ENCODE peak calls at places on chromosomes 16 and 17, in seven cellular contexts. U is hepatocyte; K is H1; E is CD4-positive, alpha-beta T cell; N is A673; D is fibroblast of lung; B is brain microvascular endothelial cell. C is an unnamed sample. For H3K27me3, the result is how much of the 10 kb centered on the place peaks cover.

GRCh38 chr16:72400257-72401078 is 228.5 kb upstream of the PMFBP1 start:
- DNase-seq in K (no peak), N (peak), D (peak), U (peak), E (no peak), B (peak), C (no peak)

GRCh38 chr16:73066927-73067670 is 19.2 kb upstream of the ZFHX3 start:
- DNase-seq in E (no peak), B (peak), K (no peak), N (no peak), D (peak), U (peak), C (no peak)

GRCh38 chr17:39563476-39563875 is 44.2 kb downstream of the NEUROD2 start:
- DNase-seq in B (no peak), N (peak), D (peak), K (no peak), E (no peak), U (no peak), C (no peak)

GRCh38 chr16:15829460-15829859 is 27.4 kb downstream of the MYH11 start:
- DNase-seq in K (no peak), D (peak), N (no peak), B (no peak), E (no peak), U (no peak), C (no peak)

GRCh38 chr17:7673239-7673638 is 14.1 kb downstream of the TP53 start:
- DNase-seq in E (no peak), U (no peak), B (no peak), K (no peak), N (peak), D (no peak), C (no peak)

GRCh38 chr17:43714338-43715149 is 44.0 kb downstream of the SOST start:
- DNase-seq in D (peak), B (no peak), E (no peak), U (no peak), K (no peak), N (no peak), C (no peak)

GRCh38 chr16:67190448-67191399 is 788 bp upstream of the EXOC3L1 start:
- DNase-seq in B (no peak), U (no peak), K (no peak), E (no peak), D (peak), N (no peak), C (no peak)

GRCh38 chr16:25390761-25391160 is 133.1 kb upstream of the ZKSCAN2 start:
- DNase-seq in K (no peak), D (no peak), N (no peak), E (no peak), B (no peak), U (no peak), C (no peak)

GRCh38 chr17:7404737-7405412 is 978 bp upstream of the TMEM256 start:
- DNase-seq in U (no peak), B (peak), N (peak), K (no peak), D (no peak), E (peak), C (peak)

GRCh38 chr16:81174644-81175324 is 63.7 kb upstream of the BCO1 start:
- DNase-seq in K (no peak), U (no peak), B (peak), E (no peak), D (peak), N (no peak), C (no peak)

GRCh38 chr17:70288540-70289290 is 119.4 kb downstream of the KCNJ2 start:
- DNase-seq in N (no peak), U (no peak), K (no peak), B (no peak), D (no peak), E (no peak), C (no peak)

GRCh38 chr16:56860226-56861020 is 4.6 kb upstream of the SLC12A3 start:
- DNase-seq in N (no peak), U (no peak), K (no peak), B (no peak), D (peak), E (no peak), C (no peak)

GRCh38 chr16:57610611-57611010 is 17.8 kb upstream of the ADGRG1 start:
- DNase-seq in U (no peak), N (no peak), E (no peak), K (no peak), B (no peak), D (no peak), C (no peak)

GRCh38 chr16:49441366-49441780 is 67.8 kb downstream of the C16orf78 start:
- DNase-seq in K (no peak), U (peak), B (no peak), N (peak), E (peak), D (no peak), C (peak)

GRCh38 chr16:12162586-12162985 is 186.1 kb downstream of the SNX29 start:
- DNase-seq in B (no peak), U (no peak), N (no peak), E (no peak), D (no peak), K (no peak), C (no peak)

GRCh38 chr16:16150117-16150877 is 73.0 kb downstream of the ABCC6 start:
- DNase-seq in D (peak), U (peak), B (peak), K (no peak), E (no peak), N (no peak), C (peak)

GRCh38 chr17:4947411-4948165 is 742 bp downstream of the PFN1 start:
- DNase-seq in N (peak), U (peak), E (peak), K (no peak), D (peak), B (peak), C (peak)

GRCh38 chr17:1067282-1067956 is 70.5 kb downstream of the TIMM22 start:
- DNase-seq in D (peak), K (no peak), U (peak), N (no peak), B (no peak), E (no peak), C (peak)

GRCh38 chr17:45063198-45063597 is 2.1 kb downstream of the NMT1 start:
- DNase-seq in D (no peak), N (no peak), B (no peak), K (no peak), U (no peak), E (no peak), C (no peak)

GRCh38 chr17:76953926-76954325 is 85.7 kb downstream of the MGAT5B start:
- DNase-seq in U (no peak), K (no peak), E (no peak), D (no peak), B (no peak), N (peak), C (peak)

GRCh38 chr17:68103148-68103547 is 67.6 kb downstream of the KPNA2 start:
- DNase-seq in U (no peak), N (no peak), E (no peak), B (no peak), K (no peak), D (no peak), C (no peak)

GRCh38 chr16:4936181-4936990 is 562 bp downstream of the PPL start:
- DNase-seq in E (no peak), U (peak), N (no peak), B (no peak), K (no peak), D (no peak), C (peak)
- TF ChIP-seq CTCF in E (no peak), U (peak), N (peak), B (no peak), K (peak), D (peak), C (peak)

GRCh38 chr16:88420496-88420895 is 32.6 kb upstream of the ZFPM1 start:
- DNase-seq in D (no peak), N (no peak), K (no peak), U (no peak), E (no peak), B (no peak), C (no peak)
- H3K27me3 ChIP-seq in D (under half), N (under half), K (under half), U (under half), E (under half), B (under half), C (under half)

DNA sequence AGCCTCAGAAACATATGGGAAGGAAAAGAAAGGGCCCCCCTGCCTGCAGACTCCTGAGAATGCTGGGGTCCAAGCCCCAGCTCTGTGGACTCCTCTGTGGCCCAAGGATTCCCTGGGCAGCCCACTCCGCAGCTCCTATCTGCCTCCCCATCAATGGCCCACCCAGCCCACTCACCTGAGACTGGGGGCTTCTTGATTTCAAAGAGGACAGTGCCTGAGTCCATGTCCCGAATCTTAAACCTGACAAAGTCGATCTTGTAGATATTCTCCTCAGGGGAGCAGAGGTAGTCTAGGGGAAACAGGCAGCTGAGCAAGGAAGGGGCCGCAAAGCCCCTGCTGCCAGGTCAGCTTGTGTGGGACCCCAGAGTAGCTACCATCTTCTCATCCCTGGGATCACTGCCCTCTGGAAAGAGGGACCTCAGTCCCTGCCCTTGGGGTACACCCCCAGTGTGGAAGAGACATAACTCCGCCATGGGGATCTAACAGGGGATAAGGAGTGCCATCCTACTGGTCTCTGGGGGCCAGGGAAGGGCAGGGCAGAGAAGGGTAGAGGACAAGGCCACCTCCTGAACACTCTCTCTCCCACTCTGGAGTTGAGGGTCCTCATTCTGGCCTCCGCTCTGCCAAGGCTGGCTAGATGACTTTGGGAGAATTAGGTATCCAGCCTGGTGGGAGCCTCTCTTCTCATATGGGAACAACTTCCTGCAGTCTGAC is 3.9 kb downstream of the UNC119 start:
- DNase-seq in N (no peak), U (no peak), K (no peak), E (no peak), B (no peak), D (no peak), C (no peak)
- H3K27ac ChIP-seq in N (peak), U (no peak), K (no peak), E (peak), B (no peak), D (no peak), C (no peak)

GRCh38 chr16:2057438-2057837 is 9.7 kb downstream of the TSC2 start:
- DNase-seq in B (no peak), N (no peak), K (no peak), U (no peak), D (no peak), E (no peak), C (no peak)

GRCh38 chr16:2054543-2055245 is 6.9 kb downstream of the TSC2 start:
- DNase-seq in D (no peak), U (no peak), E (no peak), K (no peak), N (no peak), B (no peak), C (no peak)

GRCh38 chr16:2056681-2057407 is 9.1 kb downstream of the TSC2 start:
- DNase-seq in U (no peak), N (no peak), B (no peak), E (no peak), D (no peak), K (no peak), C (no peak)

GRCh38 chr16:2053897-2054296 is 6.1 kb downstream of the TSC2 start:
- DNase-seq in N (no peak), D (no peak), E (no peak), K (no peak), B (no peak), U (no peak), C (no peak)

DNA sequence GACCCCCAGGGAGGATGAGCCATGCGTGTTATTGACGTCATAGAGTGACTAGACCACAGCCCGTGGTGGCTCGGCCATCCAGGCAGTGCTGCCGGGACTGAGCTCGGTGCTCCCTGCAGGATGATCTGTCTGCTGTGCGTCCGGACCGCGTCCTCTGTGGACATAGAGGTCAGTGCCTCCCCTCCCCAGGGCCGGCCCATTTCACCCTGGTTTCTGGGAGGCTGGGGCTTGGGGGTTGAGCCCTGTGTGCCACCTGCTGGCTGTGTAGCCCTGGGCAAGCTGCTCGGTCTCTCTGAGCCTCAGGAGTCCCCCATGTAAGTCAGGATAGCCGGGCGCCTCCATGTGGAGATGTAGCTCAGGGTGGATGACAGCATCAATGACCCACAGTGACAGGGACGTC is 8.3 kb downstream of the TSC2 start:
- DNase-seq in U (no peak), K (no peak), B (peak), D (no peak), E (no peak), N (no peak), C (peak)
- TF ChIP-seq CTCF in U (peak), K (no peak), B (peak), D (peak), E (no peak), N (no peak), C (peak)

DNA sequence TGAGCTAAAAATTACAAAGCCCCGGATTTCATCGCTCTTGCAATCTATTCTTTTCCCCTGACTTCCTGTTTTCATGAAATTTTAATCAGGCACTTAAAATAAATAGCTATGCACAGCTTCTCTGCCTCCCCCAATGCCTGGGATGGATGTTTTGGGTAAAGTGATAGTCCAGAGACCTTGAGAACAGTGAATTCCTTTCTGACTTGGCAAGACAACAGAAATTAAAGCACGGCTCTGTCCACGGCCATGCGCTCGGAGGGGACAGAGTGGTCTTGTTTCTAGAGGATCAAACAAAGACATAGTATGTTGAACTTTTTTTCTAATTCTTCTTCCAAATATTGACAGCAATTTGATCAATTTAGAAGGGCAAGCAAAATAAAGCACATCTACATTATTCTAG is 75.4 kb downstream of the MAF start:
- DNase-seq in D (no peak), B (no peak), U (no peak), K (no peak), N (no peak), E (no peak), C (no peak)
- H3K27me3 ChIP-seq in D (under half), B (under half), U (under half), K (under half), N (under half), E (under half), C (under half)

DNA sequence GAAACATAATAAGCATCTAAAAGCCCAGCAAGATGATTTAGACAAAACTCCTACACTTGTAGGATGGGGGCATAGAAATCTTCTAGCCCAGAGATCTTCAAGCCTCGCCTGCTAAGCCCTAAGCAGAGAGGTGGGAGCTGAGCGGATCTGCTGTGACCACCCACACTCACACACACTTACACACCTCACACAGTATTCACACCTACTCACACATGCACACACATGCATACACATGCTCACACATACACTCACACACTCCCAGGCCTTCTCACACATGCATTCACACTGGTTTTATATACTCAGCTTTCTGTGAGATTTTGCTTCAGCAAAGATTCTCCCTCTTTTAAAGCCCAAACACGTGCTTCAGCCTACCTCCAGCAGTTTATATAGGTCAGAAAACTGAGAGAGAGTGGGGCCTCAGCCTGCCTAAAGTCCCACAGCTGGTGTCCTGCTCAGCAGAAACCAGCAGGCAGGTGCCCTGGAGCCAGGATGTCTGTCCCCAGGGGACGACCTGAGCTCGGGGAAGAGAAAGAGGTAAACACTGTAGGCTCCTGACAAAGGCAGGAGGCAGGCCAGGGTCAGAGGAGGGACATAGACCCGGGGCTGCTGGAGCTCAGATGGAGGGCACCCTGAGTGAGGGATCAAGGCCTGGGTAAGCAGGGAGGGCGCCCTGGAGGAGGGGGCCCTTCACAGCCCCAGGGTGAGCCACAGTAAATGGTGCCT is 12.0 kb upstream of the KRT19 start:
- DNase-seq in D (no peak), K (no peak), U (no peak), N (no peak), B (no peak), E (no peak), C (no peak)
- H3K27ac ChIP-seq in D (no peak), K (no peak), U (peak), N (no peak), B (no peak), E (no peak), C (no peak)

DNA sequence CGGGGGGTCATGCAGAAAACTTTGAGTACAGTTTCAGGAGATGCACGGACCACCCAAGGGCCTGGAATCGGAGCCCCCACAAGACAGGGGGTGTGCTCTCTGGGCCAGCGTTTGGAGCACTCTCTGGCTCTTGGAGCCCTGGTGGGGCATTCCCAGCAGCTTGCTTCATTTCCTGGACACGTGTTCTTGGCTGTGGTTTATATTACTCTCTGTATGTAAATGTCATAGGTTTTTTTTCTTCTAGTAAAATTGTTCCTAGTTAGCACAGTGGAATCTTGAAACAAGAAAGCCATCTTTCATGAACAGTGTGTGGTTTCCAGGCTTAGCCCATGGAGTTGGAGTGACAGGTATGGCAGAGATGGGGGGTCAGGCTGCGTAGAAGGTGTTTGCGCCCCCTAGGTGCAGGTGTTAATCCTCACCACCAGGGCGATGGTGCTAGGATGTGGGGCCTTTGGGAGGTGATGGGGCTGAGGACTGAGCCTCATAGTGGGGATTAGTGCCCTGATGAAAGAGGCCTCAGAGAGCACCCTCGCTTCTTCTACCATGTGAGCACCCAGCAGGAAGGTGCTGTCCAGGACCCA is 79.8 kb downstream of the JPH3 start:
- DNase-seq in D (peak), N (peak), E (no peak), B (peak), K (no peak), U (no peak), C (no peak)
- TF ChIP-seq CTCF in D (peak), N (peak), E (no peak), B (peak), K (peak), U (no peak), C (no peak)

GRCh38 chr17:79741401-79741750 is 10.6 kb downstream of the ENPP7 start:
- DNase-seq in U (no peak), E (no peak), K (no peak), N (no peak), B (no peak), D (no peak), C (no peak)
- H3K27me3 ChIP-seq in U (under half), E (under half), K (under half), N (under half), B (under half), D (under half), C (under half)

DNA sequence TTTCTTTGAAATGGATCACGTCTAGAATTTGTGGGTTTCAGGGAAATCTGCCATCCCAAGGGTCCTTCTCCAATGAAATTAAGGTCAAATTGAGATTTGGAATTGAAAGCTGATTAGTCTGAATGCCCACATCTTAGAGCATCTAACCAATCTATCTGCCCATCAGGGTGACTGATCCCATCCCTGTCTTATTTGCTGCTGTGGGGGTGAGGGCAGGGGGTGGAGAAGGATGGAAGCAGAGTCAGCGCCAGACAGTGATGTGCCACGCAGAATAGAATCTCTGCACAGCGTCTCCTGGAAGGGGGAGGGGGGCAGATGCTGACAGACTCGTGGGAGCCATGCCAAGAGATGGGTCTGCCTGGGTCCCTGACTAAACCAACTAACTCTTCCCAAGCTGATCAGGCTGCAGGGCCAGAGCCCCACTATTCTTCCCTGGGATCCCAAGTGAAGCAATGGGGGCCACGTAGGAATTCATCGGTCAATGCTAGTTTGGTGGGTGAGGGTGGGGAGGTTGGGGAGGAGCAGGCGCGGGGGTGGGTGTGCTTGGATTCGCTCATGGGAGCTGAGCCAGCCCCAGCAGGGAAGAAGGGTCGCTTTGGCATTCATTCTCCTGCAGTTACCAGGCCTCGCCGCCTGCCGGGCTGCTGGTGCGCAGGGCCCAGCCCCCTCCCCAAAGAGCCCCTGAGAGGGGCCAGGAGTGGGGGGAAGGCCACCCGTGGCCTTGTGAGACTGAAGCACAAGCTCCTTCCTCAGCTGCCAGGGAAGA is 32.2 kb downstream of the CDK5RAP3 start:
- DNase-seq in N (peak), E (no peak), K (no peak), U (peak), B (peak), D (peak), C (no peak)
- H3K27ac ChIP-seq in N (peak), E (no peak), K (peak), U (peak), B (peak), D (peak), C (no peak)